ENCODE peak calls at places on chromosomes 3 and 15, in four cellular contexts. M is lung; I is A549; U is effector memory CD4-positive, alpha-beta T cell. L is an unnamed sample.

GRCh38 chr15:58479941-58480340 is 48.1 kb downstream of the LIPC start:
- DNase-seq in U (no peak), I (no peak), M (no peak), L (no peak)

GRCh38 chr3:129855454-129856419 is 37.8 kb downstream of the TMCC1 start:
- DNase-seq in M (no peak), U (no peak), I (peak; percentile 23), L (no peak)

GRCh38 chr15:62147149-62148013 is 17.7 kb downstream of the C2CD4B start:
- DNase-seq in M (no peak), I (no peak), U (no peak), L (no peak)

GRCh38 chr15:43879386-43880355 is 52.9 kb downstream of the WDR76 start:
- DNase-seq in U (no peak), I (no peak), M (no peak), L (no peak)

GRCh38 chr3:180283251-180283650 is 246.5 kb upstream of the PEX5L start:
- DNase-seq in U (no peak), M (no peak), I (no peak), L (no peak)

GRCh38 chr3:188152660-188153497 is 1.1 kb upstream of the LPP start:
- DNase-seq in M (peak; percentile 45), I (peak; percentile 16), U (no peak), L (no peak)

GRCh38 chr15:69140306-69140705 is 20.1 kb upstream of the GLCE start:
- DNase-seq in U (no peak), M (no peak), I (no peak), L (no peak)

GRCh38 chr3:146189519-146190173 is 28.7 kb upstream of the PLOD2 start:
- DNase-seq in I (peak; percentile 42), M (no peak), U (no peak), L (peak; percentile 38)

GRCh38 chr15:75809986-75810750 is 33.1 kb upstream of the UBE2Q2 start:
- DNase-seq in M (no peak), U (no peak), I (peak; percentile 65), L (no peak)

GRCh38 chr3:166283856-166284255 is 446.6 kb upstream of the BCHE start:
- DNase-seq in U (no peak), M (no peak), I (no peak), L (no peak)

GRCh38 chr15:94335616-94336015 is 104.3 kb downstream of the MCTP2 start:
- DNase-seq in U (no peak), M (no peak), I (no peak), L (no peak)

GRCh38 chr15:52295421-52295991 is at the start of gene MYO5C:
- DNase-seq in I (peak; percentile 86), U (no peak), M (peak; percentile 92), L (no peak)

GRCh38 chr15:82803793-82804574 is 1.9 kb downstream of the FSD2 start:
- DNase-seq in U (no peak), I (no peak), M (no peak), L (no peak)

GRCh38 chr15:73183071-73183470 is 130.8 kb downstream of the NEO1 start:
- DNase-seq in M (no peak), I (no peak), U (no peak), L (no peak)

GRCh38 chr3:105842943-105843342 is 25.9 kb downstream of the CBLB start:
- DNase-seq in I (no peak), M (no peak), U (no peak), L (no peak)

GRCh38 chr15:43215961-43216360 is 4.9 kb downstream of the EPB42 start:
- DNase-seq in I (no peak), M (no peak), U (no peak), L (no peak)

GRCh38 chr3:66593978-66594377 is 93.2 kb upstream of the LRIG1 start:
- DNase-seq in U (no peak), I (peak; percentile 21), M (no peak), L (no peak)

GRCh38 chr3:15064835-15065549 is at the start of gene MRPS25:
- DNase-seq in I (peak; percentile 93), M (peak; percentile 90), U (peak; percentile 73), L (peak; percentile 87)

GRCh38 chr3:15063656-15064286 is 1.3 kb downstream of the MRPS25 start:
- DNase-seq in U (no peak), M (no peak), I (no peak), L (no peak)

GRCh38 chr3:15065550-15066007 is 464 bp upstream of the MRPS25 start:
- DNase-seq in I (no peak), U (no peak), M (no peak), L (no peak)

GRCh38 chr3:15064299-15064834 is 748 bp downstream of the MRPS25 start:
- DNase-seq in M (no peak), I (no peak), U (no peak), L (no peak)

GRCh38 chr3:15063238-15063637 is 1.9 kb downstream of the MRPS25 start:
- DNase-seq in M (peak; percentile 60), I (no peak), U (no peak), L (no peak)
- H3K4me3 ChIP-seq in M (no peak overlapping the region), I (peak overlapping the region; percentile 87), U (no peak overlapping the region), L (peak overlapping the region; percentile 88)

DNA sequence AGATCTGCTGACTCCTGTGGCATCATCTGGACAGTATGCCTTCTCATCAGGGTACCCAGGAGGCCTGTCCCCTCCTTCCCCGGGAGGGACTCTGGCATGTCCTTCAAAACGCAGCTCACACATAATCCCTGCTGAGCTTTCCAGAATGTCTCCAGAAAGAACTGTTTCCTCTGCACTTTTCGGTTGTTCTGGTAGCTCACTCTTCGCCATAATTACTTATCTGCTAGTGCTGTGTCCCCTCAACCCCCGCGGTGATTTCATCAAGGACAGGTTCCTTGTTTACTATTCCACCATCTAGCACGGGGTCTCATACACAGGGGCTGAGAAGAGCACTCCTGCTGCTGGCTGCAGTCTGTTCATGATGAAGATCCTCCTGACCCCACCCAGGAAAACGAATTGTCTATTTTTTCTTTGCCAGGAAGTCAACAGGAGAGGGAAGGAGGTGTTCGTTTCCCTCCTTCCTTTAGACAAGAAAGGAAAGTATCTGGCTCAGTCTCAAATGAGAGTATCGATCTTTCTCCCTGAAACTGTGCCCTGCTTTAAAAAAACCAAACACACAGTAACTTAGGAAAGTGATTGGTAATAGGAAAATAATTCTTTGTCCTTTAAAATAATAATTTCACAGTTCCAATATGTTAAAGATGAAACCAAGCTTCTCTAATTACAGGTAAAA is 115.9 kb downstream of the SENP2 start:
- DNase-seq in U (no peak), M (no peak), I (no peak), L (no peak)
- H3K4me3 ChIP-seq in U (no peak overlapping the region), M (no peak overlapping the region), I (no peak overlapping the region), L (no peak overlapping the region)

GRCh38 chr15:66876731-66877545 is 174.9 kb downstream of the SMAD6 start:
- DNase-seq in I (no peak), U (no peak), M (peak; percentile 19), L (no peak)
- H3K4me3 ChIP-seq in I (no peak overlapping the region), U (no peak overlapping the region), M (no peak overlapping the region), L (no peak overlapping the region)

DNA sequence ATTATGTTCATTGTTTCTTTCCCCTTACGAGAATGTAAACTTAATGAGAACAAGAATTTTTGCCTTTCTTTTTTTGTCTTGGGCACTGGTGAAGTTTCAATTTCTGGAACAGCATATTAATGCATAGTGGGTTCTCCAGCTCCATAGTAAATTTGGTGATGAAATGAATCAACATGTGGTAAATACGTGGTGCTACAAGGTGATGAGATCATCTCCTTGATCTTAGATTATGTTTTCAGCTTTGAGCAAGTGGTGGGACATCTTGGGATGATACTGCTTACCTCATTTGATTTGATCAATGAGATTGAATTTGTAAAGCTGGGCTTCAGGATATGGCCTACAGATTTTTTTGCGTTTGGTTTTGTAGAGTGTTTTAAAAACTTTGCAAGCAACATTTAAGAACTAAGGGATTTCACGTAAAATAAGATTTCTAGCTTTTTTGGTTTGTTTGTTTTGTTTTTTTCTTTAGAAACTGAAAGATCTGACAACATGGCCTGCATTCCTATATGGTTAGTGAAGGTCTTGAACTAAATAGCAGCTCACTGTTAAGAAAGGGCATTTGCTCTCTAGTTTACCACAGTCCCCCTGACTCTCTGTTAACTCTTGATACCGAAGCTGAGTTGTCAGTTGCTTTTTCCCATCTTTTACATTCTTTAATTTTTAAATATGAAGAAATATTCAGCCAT is 45.6 kb downstream of the FNDC3B start:
- DNase-seq in M (no peak), I (no peak), U (no peak), L (no peak)
- H3K4me3 ChIP-seq in M (no peak overlapping the region), I (no peak overlapping the region), U (no peak overlapping the region), L (no peak overlapping the region)

DNA sequence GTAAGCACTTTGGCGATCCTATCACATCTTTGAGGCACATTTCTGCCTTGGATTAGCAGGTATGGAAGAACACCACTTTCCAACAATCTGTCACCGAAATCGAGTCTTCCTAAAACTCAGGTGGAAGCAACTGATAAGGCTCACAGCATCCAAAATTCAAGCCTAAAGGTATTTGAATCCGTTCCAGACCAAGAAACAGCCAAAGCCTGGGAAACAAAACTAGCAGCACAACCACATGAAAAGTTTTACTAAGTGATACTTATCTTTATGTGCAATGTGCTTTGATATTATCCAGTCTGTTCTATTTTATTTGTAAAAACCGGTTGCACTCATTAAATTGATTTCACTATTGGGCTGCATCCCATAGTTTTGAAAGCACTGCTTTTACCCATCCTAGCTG is 40.5 kb upstream of the FAM174B start:
- DNase-seq in I (no peak), U (no peak), M (no peak), L (peak; percentile 20)
- H3K4me3 ChIP-seq in I (no peak overlapping the region), U (no peak overlapping the region), M (no peak overlapping the region), L (no peak overlapping the region)

DNA sequence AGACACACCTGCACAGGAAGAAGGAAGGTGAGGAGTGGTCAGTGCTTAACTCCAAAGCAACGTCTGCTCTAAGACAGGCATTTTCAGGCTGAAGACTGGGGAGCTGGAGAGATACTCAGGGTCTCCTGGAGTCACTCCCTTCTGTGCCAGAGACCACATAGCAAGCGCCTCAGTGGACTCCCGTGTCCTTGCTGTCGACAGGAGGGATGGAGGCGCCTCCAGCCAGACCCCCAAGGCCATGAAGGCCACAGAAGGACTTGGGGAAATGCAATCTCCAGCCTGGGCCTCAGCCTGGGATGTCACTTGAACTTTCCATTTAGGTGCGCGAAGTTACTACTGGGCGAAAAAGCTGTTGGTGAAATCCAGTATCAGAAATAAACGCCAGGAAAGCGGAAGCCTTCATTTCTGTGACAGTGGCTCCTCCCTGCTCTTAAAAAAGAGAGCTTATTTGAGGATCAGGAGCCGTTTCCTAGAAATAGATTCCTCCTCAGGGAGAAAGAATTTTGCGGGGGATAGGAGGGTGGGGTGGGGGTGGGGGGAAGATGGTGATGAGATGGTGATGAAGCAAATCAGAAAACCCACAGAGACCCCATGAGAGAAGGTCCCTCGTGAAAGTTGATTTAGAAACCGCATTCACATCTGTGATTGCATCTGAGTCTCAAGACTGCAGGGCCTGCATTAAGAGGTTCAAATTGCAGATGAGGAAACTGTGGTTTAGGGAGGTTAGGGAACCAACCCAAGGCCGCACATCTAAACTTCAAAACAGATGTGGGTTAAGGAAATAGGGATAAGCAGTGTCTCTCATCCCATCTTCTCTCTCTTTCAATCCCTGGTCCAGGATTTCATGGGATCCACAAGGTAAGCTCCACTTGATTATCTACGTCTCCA is 78.8 kb downstream of the ATP2B2 start:
- DNase-seq in M (no peak), I (no peak), U (no peak), L (peak; percentile 41)
- H3K4me3 ChIP-seq in M (no peak overlapping the region), I (no peak overlapping the region), U (no peak overlapping the region), L (no peak overlapping the region)

GRCh38 chr15:65414841-65415621 is 7.7 kb downstream of the IGDCC4 start:
- DNase-seq in I (peak; percentile 71), U (no peak), M (no peak), L (no peak)
- H3K4me3 ChIP-seq in I (no peak overlapping the region), U (no peak overlapping the region), M (no peak overlapping the region), L (no peak overlapping the region)

DNA sequence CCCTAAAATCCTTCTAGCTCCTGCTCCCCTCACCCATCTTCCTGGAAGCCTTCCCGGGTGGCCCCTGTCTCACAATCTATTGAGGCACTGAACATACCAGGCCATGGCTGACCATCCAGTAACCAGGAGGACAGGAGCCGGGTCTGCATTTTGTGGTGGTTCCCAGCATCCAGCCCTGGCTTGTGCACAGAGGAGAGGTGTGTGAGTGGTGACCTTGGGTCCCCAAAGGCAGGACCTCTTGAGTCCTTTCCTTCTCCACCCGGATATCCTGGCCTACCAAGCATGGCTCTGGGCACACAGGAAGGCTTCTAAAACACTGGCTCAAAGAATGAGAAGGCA is 7.8 kb downstream of the CSK start:
- DNase-seq in M (no peak), U (no peak), I (no peak), L (no peak)
- H3K4me3 ChIP-seq in M (no peak overlapping the region), U (peak overlapping the region; percentile 99), I (no peak overlapping the region), L (peak overlapping the region; percentile 46)

L was measured in Jurkat, Clone E6-1.